ENCODE peak calls at places on chromosomes 11 and 22, in six cellular contexts. W is fibroblast of pulmonary artery; F is AG09309; T is fibroblast of mammary gland; B is CD8-positive, alpha-beta T cell; H is fibroblast of lung. Q is an unnamed sample.
A peak's percentile ranks its signal among the peaks of the same experiment; 100 is the strongest.

GRCh38 chr11:124943242-124943641 is 7.4 kb upstream of the HEPACAM start:
- DNase-seq in W (no peak), F (no peak), T (no peak), B (no peak), H (no peak), Q (no peak)

GRCh38 chr11:27242591-27242990 is 120.4 kb downstream of the CCDC34 start:
- DNase-seq in W (peak; percentile 26), F (peak; percentile 80), T (peak; percentile 78), B (no peak), H (peak; percentile 100), Q (peak; percentile 100)

GRCh38 chr11:116162541-116163230 is 610.1 kb downstream of the BUD13 start:
- DNase-seq in W (no peak), F (no peak), T (no peak), B (no peak), H (peak; percentile 3), Q (no peak)

GRCh38 chr11:116458546-116458945 is 314.2 kb downstream of the BUD13 start:
- DNase-seq in W (no peak), F (no peak), T (no peak), B (no peak), H (no peak), Q (no peak)

GRCh38 chr11:7170431-7170830 is 81.3 kb upstream of the SYT9 start:
- DNase-seq in W (no peak), F (no peak), T (no peak), B (no peak), H (no peak), Q (no peak)

GRCh38 chr11:120215634-120216033 is 4.8 kb downstream of the OAF start:
- DNase-seq in W (peak; percentile 57), F (no peak), T (peak; percentile 77), B (no peak), H (peak; percentile 61), Q (peak; percentile 24)

GRCh38 chr11:115528217-115528616 is 24.0 kb upstream of the CADM1 start:
- DNase-seq in W (no peak), F (no peak), T (no peak), B (no peak), H (no peak), Q (no peak)

GRCh38 chr11:17551347-17552040 is 4.4 kb downstream of the OTOG start:
- DNase-seq in W (no peak), F (no peak), T (no peak), B (no peak), H (no peak), Q (no peak)

GRCh38 chr11:92739020-92739419 is 230.4 kb upstream of the MTNR1B start:
- DNase-seq in W (peak; percentile 58), F (peak; percentile 32), T (peak; percentile 65), B (no peak), H (peak; percentile 38), Q (peak; percentile 77)

GRCh38 chr22:44449061-44449682 is 48.9 kb downstream of the RTL6 start:
- DNase-seq in W (peak; percentile 86), F (peak; percentile 82), T (peak; percentile 94), B (no peak), H (peak; percentile 93), Q (peak; percentile 91)

GRCh38 chr11:113163291-113164030 is 150.9 kb upstream of the TTC12 start:
- DNase-seq in W (peak; percentile 58), F (no peak), T (peak; percentile 73), B (no peak), H (peak; percentile 2), Q (peak; percentile 47)

DNA sequence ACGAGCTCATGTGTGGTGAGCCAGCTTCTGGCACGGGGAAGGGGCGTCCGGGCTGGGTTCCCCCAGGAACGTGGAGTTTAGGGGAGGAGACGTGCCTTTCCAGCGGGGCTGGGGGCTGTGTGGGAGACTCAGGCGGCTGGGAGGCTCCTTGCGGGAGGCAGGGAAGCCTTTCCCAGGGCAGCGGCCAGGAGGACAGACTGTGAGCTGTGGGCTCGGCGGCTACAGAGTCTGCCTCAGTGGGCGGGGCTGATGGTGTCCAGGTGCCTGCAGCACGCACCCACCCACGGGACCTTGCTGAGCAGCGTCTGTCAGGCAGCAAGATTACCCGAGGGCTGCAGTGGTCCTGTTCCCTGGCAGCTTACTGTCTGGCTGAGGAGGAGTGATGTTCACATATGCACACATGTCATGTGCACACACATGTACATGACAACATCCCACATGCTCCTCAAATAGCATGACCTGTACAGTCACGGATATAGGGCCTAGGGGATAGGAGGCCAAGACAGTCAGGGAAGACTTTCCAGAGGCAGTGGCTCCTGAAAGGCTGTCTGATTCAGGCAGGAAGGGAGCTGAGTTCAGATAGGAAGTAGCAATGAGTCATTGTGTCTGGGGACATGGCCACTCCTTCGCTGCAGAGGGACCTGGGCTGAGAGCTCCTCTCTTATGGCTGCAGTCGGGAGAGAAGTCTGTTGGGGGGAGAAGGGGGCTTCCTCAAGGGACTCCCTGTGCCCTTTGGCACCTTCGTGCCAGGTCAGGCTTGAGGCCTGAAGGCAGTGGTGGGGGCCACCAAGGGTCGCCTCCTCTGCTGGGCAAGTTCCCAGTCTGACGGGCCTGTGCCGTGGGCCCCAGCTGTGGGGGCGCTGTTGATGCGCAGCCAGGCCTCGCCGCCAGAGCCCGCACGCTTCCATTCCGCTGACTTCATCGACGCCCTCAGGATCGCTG is 23.3 kb upstream of the PPP6R3 start:
- DNase-seq in W (peak; percentile 88), F (peak; percentile 27), T (peak; percentile 92), B (no peak), H (peak; percentile 76), Q (peak; percentile 55)
- TF ChIP-seq CTCF in W (peak; percentile 39), F (no peak), T (peak; percentile 12), B (no peak), H (no peak), Q (no peak)

DNA sequence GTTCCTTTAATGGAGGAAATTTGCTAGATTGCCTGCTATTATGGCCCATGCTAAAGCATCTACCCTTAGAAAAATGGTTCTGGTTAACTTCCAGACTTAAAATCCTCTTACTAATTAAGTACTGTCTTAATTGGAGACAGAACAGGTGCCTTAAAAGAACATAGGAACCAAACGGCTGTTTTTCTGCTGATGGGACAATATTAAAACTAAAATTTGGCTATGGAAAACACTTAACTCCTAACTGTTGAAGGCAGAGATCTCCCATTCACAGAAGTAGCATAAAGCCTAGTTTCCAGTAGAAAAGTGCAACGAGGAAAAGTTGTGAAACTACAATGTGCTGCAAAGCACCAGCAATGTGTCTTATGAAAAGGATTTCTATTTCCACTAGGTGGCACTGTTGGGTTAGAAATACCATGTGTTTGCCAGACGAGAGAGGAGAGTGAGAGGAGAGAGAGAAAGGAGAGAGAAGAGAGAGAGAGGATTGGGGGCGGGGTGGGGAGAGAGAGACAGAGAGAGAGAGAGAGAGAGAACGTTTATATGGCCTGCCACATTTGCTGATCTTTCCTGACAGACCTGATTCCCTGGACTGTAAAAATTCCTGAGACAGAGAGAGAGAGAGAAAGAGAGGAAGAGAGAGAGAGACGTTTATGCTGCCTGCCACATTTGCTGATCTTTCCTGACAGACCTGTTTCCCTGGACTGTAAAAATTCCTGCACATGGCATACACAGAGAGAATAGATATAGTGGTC is 51.5 kb downstream of the FAM181B start:
- DNase-seq in W (peak; percentile 82), F (peak; percentile 57), T (peak; percentile 75), B (no peak), H (peak; percentile 63), Q (peak; percentile 78)
- H3K4me3 ChIP-seq in W (no peak overlapping the region), F (no peak overlapping the region), T (no peak overlapping the region), B (no peak overlapping the region), H (no peak overlapping the region), Q (no peak overlapping the region)

DNA sequence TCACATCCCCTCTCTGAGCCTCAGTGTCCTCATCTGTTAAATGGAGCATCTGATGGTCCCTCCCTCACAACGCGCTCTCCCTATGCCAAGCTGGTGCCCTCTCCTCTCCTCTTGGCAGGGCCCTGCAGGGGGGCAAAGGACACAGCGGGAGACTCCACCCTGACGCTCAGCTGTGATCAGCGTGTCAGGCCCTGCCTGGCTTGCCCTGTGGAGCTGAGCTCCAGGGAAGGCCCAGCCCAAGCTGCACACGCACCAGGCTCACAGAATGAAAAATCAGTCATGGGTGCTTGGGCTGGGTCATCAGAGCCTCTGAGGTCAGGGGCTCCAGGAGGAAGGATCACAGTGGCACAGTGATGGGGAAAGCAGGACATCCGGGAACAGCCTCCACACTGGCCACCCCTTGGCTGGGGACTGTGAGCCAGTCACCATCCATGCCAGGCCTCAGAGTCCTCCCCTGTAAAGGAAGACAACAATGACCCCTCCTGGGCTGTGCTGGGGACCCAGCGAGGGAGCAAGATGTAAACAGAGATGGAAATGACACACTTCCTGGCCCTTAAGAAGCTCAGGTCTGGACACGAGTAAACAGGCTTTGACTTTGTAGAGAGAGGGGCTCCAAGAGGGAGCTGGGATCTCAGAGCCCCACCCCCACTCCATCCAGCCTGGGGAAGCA is 36.6 kb downstream of the RPL3 start:
- DNase-seq in W (peak; percentile 28), F (no peak), T (no peak), B (no peak), H (no peak), Q (no peak)
- TF ChIP-seq CTCF in W (no peak), F (no peak), T (no peak), B (no peak), H (no peak), Q (no peak)

DNA sequence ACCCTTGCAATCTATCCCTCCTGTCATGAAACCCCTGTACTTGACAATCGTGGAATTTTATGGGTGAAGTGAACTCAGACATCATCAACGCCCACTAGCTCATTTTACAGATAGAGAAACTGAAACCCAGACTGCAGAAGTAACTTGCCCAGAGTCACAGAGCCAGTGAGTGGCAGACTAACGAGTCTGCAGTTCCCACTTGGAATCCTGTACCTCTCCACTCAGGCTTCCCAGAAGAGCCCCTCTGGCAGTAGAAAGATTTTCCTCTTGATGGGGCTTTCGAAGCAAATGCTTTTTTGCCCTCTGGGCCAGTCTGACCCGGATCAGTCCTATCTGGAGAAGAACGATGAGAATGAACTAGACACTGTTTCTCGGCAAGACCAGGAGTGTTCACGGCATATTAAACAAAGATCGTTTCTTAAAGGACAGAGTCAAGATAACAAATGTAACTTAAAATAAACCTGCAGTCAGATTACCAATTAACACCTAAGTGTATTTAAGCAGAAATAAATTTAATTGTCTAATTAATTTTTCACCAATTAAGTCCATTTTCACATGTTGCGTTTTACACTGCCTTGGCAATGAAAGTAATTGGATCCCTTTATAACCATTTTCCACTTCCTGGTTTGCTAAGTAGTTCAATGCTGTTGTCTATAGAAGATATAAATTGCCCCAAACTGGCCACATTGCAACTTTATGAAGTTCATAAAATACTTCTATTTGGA is 61.3 kb upstream of the CREB3L1 start:
- DNase-seq in W (peak; percentile 24), F (no peak), T (no peak), B (no peak), H (peak; percentile 4), Q (no peak)
- H3K4me3 ChIP-seq in W (peak overlapping the region; percentile 33), F (peak overlapping the region; percentile 41), T (no peak overlapping the region), B (no peak overlapping the region), H (peak overlapping the region; percentile 46), Q (peak overlapping the region; percentile 31)

GRCh38 chr11:37710031-37710430 is 1112.0 kb upstream of the RAG2 start:
- DNase-seq in W (peak; percentile 89), F (peak; percentile 13), T (no peak), B (no peak), H (peak; percentile 91), Q (peak; percentile 26)

GRCh38 chr11:37712246-37712645 is 1114.2 kb upstream of the RAG2 start:
- DNase-seq in W (peak; percentile 23), F (no peak), T (no peak), B (no peak), H (peak; percentile 15), Q (no peak)
- TF ChIP-seq CTCF in W (peak; percentile 38), F (no peak), T (no peak), B (no peak), H (peak; percentile 29), Q (no peak)

GRCh38 chr11:61964941-61965282 is 2.5 kb downstream of the FTH1 start:
- DNase-seq in W (peak; percentile 38), F (no peak), T (no peak), B (no peak), H (no peak), Q (no peak)
- H3K4me3 ChIP-seq in W (peak overlapping the region; percentile 100), F (peak overlapping the region; percentile 97), T (peak overlapping the region; percentile 87), B (no peak overlapping the region), H (peak overlapping the region; percentile 85), Q (peak overlapping the region; percentile 83)

Q was measured in AG10803.